ENCODE peak calls at places on chromosomes 5 and 9, in five cellular contexts. O is PC-9, G is occipital lobe, H is tibial nerve, Z is GM03348. X is an unnamed sample.

GRCh38 chr5:87398981-87399616 is 13.6 kb downstream of the CCNH start:
- DNase-seq in Z (no peak), H (no peak), O (no peak), G (no peak), X (no peak)

GRCh38 chr5:91487420-91487819 is 104.3 kb upstream of the ARRDC3 start:
- DNase-seq in Z (no peak), H (no peak), O (no peak), G (no peak), X (no peak)

GRCh38 chr5:135443329-135443960 is 3.7 kb downstream of the DCANP1 start:
- DNase-seq in Z (no peak), O (no peak), G (no peak), H (no peak), X (no peak)

GRCh38 chr5:174327317-174327864 is 281.9 kb downstream of the NSG2 start:
- DNase-seq in O (no peak), G (no peak), Z (peak; percentile 74), H (peak; percentile 35), X (no peak)

GRCh38 chr5:73266309-73266708 is 93.3 kb downstream of the TMEM174 start:
- DNase-seq in Z (peak; percentile 52), G (no peak), H (no peak), O (no peak), X (no peak)

GRCh38 chr9:93288341-93288740 is 104.4 kb downstream of the WNK2 start:
- DNase-seq in Z (no peak), O (no peak), H (no peak), G (no peak), X (no peak)

GRCh38 chr5:161314033-161314432 is 232.5 kb downstream of the GABRB2 start:
- DNase-seq in O (no peak), Z (no peak), G (no peak), H (no peak), X (no peak)

GRCh38 chr5:22911019-22911418 is 57.9 kb upstream of the CDH12 start:
- DNase-seq in H (no peak), O (no peak), G (no peak), Z (no peak), X (no peak)